ENCODE peak calls at places on chromosomes 2 and 18, in nine cellular contexts. B is DMS153; W is NCI-H524 treated with DMSO at 0.1 percent for 48 hours; M is neuronal stem cell; C is ACHN; Q is effector memory CD8-positive, alpha-beta T cell; X is activated CD4-positive, alpha-beta T cell treated with anti-CD3 and anti-CD28 coated beads, Interleukin-2, amount 50 U/mL, for 48 hours; E is ecto neural progenitor cell; Y is ELR. Z is an unnamed sample.

GRCh38 chr18:26721876-26722581 is 143.5 kb downstream of the AQP4 start:
- DNase-seq in E (no peak), W (peak), M (no peak), B (no peak), X (no peak), C (no peak), Q (no peak), Y (no peak), Z (no peak)

GRCh38 chr2:150548527-150548926 is 61.1 kb upstream of the RND3 start:
- DNase-seq in E (no peak), Q (no peak), B (no peak), C (peak), Y (peak), X (no peak), W (no peak), M (no peak), Z (no peak)

GRCh38 chr2:65320042-65320711 is 92.5 kb downstream of the ACTR2 start:
- DNase-seq in E (no peak), X (peak), M (no peak), Q (peak), Y (peak), B (no peak), C (peak), W (no peak), Z (no peak)

GRCh38 chr18:47683774-47684173 is 246.7 kb downstream of the SMAD2 start:
- DNase-seq in Q (no peak), M (no peak), X (no peak), W (no peak), Y (peak), C (no peak), E (no peak), B (no peak), Z (no peak)

GRCh38 chr2:33136056-33136455 is 189.3 kb downstream of the LTBP1 start:
- DNase-seq in B (no peak), C (no peak), M (no peak), Q (no peak), Y (peak), E (no peak), X (no peak), W (no peak), Z (no peak)

GRCh38 chr18:31049189-31049588 is 6.6 kb upstream of the DSC3 start:
- DNase-seq in Q (no peak), X (no peak), M (no peak), E (no peak), W (no peak), Y (no peak), B (peak), C (no peak), Z (no peak)

GRCh38 chr2:155525194-155525593 is 807.3 kb downstream of the NR4A2 start:
- DNase-seq in B (no peak), C (no peak), X (no peak), Q (no peak), Y (no peak), E (no peak), M (no peak), W (peak), Z (no peak)

GRCh38 chr2:74690571-74690970 is 36.5 kb downstream of the SEMA4F start:
- DNase-seq in C (peak), B (peak), E (no peak), Y (peak), X (peak), Q (peak), M (peak), W (peak), Z (no peak)

GRCh38 chr2:218805627-218806026 is 23.7 kb downstream of the CYP27A1 start:
- DNase-seq in M (no peak), B (no peak), Y (no peak), C (no peak), W (peak), Q (no peak), X (no peak), E (no peak), Z (no peak)

GRCh38 chr2:8799004-8799403 is 38.4 kb downstream of the KIDINS220 start:
- DNase-seq in Q (no peak), C (no peak), X (no peak), E (no peak), M (no peak), Y (no peak), W (no peak), B (no peak), Z (no peak)

GRCh38 chr2:61750624-61751023 is 103.2 kb downstream of the FAM161A start:
- DNase-seq in W (no peak), B (no peak), Y (no peak), C (no peak), Q (no peak), E (no peak), X (no peak), M (no peak), Z (no peak)

Z was measured in right lobe of liver.